ENCODE peak calls at places on chromosomes 5 and 9, in eight cellular contexts. X is PC-3; J is HCT116; R is uterus; N is cardiac muscle cell; K is CD4-positive, CD25-positive, alpha-beta regulatory T cell; L is GM23248; O is K562. Z is an unnamed sample. For H3K36me3, the result is how much of the 10 kb centered on the place peaks cover.

GRCh38 chr9:71549023-71549422 is 219.3 kb downstream of the CEMIP2 start:
- DNase-seq in X (no peak), J (no peak), R (no peak), N (no peak), K (no peak), L (no peak), O (no peak), Z (no peak)

GRCh38 chr5:61657010-61657409 is 325.0 kb downstream of the ZSWIM6 start:
- DNase-seq in X (no peak), J (no peak), R (no peak), N (no peak), K (no peak), L (no peak), O (no peak), Z (no peak)

GRCh38 chr5:120014535-120014934 is 385.2 kb downstream of the FAM170A start:
- DNase-seq in X (no peak), J (no peak), R (no peak), N (no peak), K (no peak), L (no peak), O (no peak), Z (no peak)

GRCh38 chr9:2229109-2229733 is 214.1 kb downstream of the SMARCA2 start:
- DNase-seq in X (peak), J (no peak), R (no peak), N (no peak), K (no peak), L (no peak), O (no peak), Z (no peak)

GRCh38 chr5:131991593-131992324 is 19.7 kb downstream of the ACSL6 start:
- DNase-seq in X (no peak), J (no peak), R (no peak), N (no peak), K (no peak), L (no peak), O (no peak), Z (peak)

GRCh38 chr9:15308511-15308910 is 1.5 kb upstream of the TTC39B start:
- DNase-seq in X (peak), J (no peak), R (no peak), N (peak), K (no peak), L (peak), O (no peak), Z (no peak)

GRCh38 chr9:115590016-115590415 is 472.1 kb upstream of the TNC start:
- DNase-seq in X (peak), J (no peak), R (no peak), N (peak), K (no peak), L (peak), O (no peak), Z (peak)

GRCh38 chr9:130670644-130671043 is 6.2 kb downstream of the PRDM12 start:
- DNase-seq in X (no peak), J (no peak), R (no peak), N (no peak), K (no peak), L (no peak), O (no peak), Z (no peak)

GRCh38 chr5:602466-603035 is 9.6 kb upstream of the CEP72 start:
- DNase-seq in X (no peak), J (no peak), R (no peak), N (no peak), K (no peak), L (no peak), O (no peak), Z (no peak)

GRCh38 chr9:7083192-7083591 is 325.4 kb downstream of the KDM4C start:
- DNase-seq in X (no peak), J (no peak), R (no peak), N (no peak), K (no peak), L (no peak), O (no peak), Z (no peak)
- H3K36me3 ChIP-seq in X (under half), J (under half), R (under half), N (under half), K (under half), L (under half), O (under half), Z (under half)

GRCh38 chr9:95495988-95496387 is 20.8 kb downstream of the PTCH1 start:
- DNase-seq in X (no peak), J (no peak), R (no peak), N (no peak), K (no peak), L (no peak), O (no peak), Z (no peak)

GRCh38 chr9:95495529-95495928 is 21.2 kb downstream of the PTCH1 start:
- DNase-seq in X (no peak), J (no peak), R (no peak), N (no peak), K (no peak), L (no peak), O (no peak), Z (no peak)

GRCh38 chr9:95494416-95495371 is 22.1 kb downstream of the PTCH1 start:
- DNase-seq in X (peak), J (no peak), R (no peak), N (no peak), K (peak), L (peak), O (peak), Z (no peak)

GRCh38 chr9:95491543-95492330 is 25.0 kb downstream of the PTCH1 start:
- DNase-seq in X (no peak), J (no peak), R (no peak), N (no peak), K (peak), L (no peak), O (no peak), Z (no peak)

DNA sequence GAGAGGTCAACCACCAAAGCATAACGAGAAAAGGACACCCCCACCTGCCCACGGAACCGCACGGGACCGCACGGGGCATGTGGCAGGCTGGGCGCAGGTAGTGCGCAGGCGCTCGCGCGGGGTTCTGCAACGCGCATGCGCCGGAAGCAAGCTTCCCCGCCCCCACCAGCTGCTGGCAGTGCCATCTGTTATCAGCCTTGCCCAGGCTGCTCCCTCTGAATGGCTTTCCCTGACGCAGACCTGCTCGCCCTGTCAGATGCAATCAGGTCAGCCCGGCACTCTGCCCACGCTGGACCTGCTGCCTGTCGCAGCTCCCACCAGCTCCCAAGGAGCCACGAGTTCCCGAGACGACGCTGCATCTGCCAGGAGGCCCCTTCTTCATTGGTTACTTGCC is 22.8 kb downstream of the PTCH1 start:
- DNase-seq in X (peak), J (no peak), R (no peak), N (no peak), K (no peak), L (no peak), O (no peak), Z (no peak)
- H3K4me3 ChIP-seq in X (peak), J (no peak), R (no peak), N (no peak), K (peak), L (no peak), O (no peak), Z (no peak)

GRCh38 chr5:151031554-151031953 is 11.2 kb downstream of the GPX3 start:
- DNase-seq in X (no peak), J (no peak), R (no peak), N (no peak), K (no peak), L (no peak), O (no peak), Z (no peak)
- H3K36me3 ChIP-seq in X (half or more), J (under half), R (under half), N (half or more), K (half or more), L (under half), O (half or more), Z (half or more)

GRCh38 chr9:129141066-129142041 is 30.1 kb downstream of the PTPA start:
- DNase-seq in X (no peak), J (no peak), R (peak), N (peak), K (peak), L (peak), O (peak), Z (peak)
- H3K4me3 ChIP-seq in X (no peak), J (peak), R (peak), N (peak), K (peak), L (peak), O (no peak), Z (peak)

Z was measured in gastrocnemius medialis.